ENCODE peak calls at places on chromosomes 4 and X, in five cellular contexts. P, T, V, L and M are unnamed samples.

GRCh38 chr4:55931833-55932232 is 16.9 kb upstream of the CEP135 start:
- DNase-seq in P (no peak), T (no peak), V (no peak), L (no peak), M (peak)

GRCh38 chrX:43840265-43840664 is 42.0 kb downstream of the MAOB start:
- DNase-seq in P (no peak), T (no peak), V (no peak), L (no peak), M (no peak)

GRCh38 chr4:2537011-2537830 is 774 bp downstream of the FAM193A start:
- DNase-seq in P (peak), T (no peak), V (peak), L (peak), M (no peak)

GRCh38 chrX:5559386-5559785 is 669.3 kb downstream of the NLGN4X start:
- DNase-seq in P (no peak), T (no peak), V (no peak), L (no peak), M (no peak)

GRCh38 chr4:75939890-75940691 is 722 bp downstream of the NAAA start:
- DNase-seq in P (peak), T (peak), V (peak), L (peak), M (peak)

GRCh38 chr4:188121530-188121929 is 12.1 kb upstream of the TRIML2 start:
- DNase-seq in P (no peak), T (no peak), V (no peak), L (no peak), M (no peak)

GRCh38 chrX:57156397-57157049 is 19.3 kb upstream of the SPIN2A start:
- DNase-seq in P (no peak), T (no peak), V (no peak), L (no peak), M (no peak)

GRCh38 chrX:56429581-56429980 is 133.8 kb upstream of the UBQLN2 start:
- DNase-seq in P (no peak), T (no peak), V (no peak), L (no peak), M (no peak)

GRCh38 chrX:71400710-71401109 is 34.6 kb downstream of the TAF1 start:
- DNase-seq in P (no peak), T (no peak), V (no peak), L (no peak), M (no peak)

GRCh38 chr4:25131925-25132324 is 28.3 kb downstream of the SEPSECS start:
- DNase-seq in P (no peak), T (no peak), V (no peak), L (no peak), M (no peak)

GRCh38 chr4:93182722-93183121 is 645.8 kb upstream of the ATOH1 start:
- DNase-seq in P (no peak), T (no peak), V (no peak), L (no peak), M (no peak)

GRCh38 chr4:62328526-62328925 is 1128.4 kb downstream of the ADGRL3 start:
- DNase-seq in P (no peak), T (no peak), V (no peak), L (no peak), M (no peak)

GRCh38 chrX:45352588-45352987 is 151.9 kb upstream of the DIPK2B start:
- DNase-seq in P (no peak), T (no peak), V (no peak), L (no peak), M (no peak)

GRCh38 chr4:77157859-77158486 is 966 bp downstream of the CCNG2 start:
- DNase-seq in P (peak), T (peak), V (peak), L (peak), M (peak)

GRCh38 chrX:149570668-149571067 is 16.6 kb downstream of the MAGEA9B start:
- DNase-seq in P (no peak), T (no peak), V (no peak), L (no peak), M (peak)

GRCh38 chr4:121582296-121582695 is 114.5 kb downstream of the ANXA5 start:
- DNase-seq in P (no peak), T (no peak), V (no peak), L (no peak), M (no peak)

GRCh38 chrX:140526138-140526537 is 21.3 kb upstream of the SOX3 start:
- DNase-seq in P (no peak), T (no peak), V (no peak), L (no peak), M (no peak)

GRCh38 chr4:6119507-6120020 is 80.8 kb downstream of the JAKMIP1 start:
- DNase-seq in P (no peak), T (no peak), V (no peak), L (no peak), M (no peak)

GRCh38 chr4:2785613-2786012 is 7.3 kb upstream of the SH3BP2 start:
- DNase-seq in P (no peak), T (no peak), V (no peak), L (no peak), M (no peak)

GRCh38 chrX:133415276-133416105 is at the start of gene GPC4:
- DNase-seq in P (no peak), T (peak), V (no peak), L (peak), M (peak)

GRCh38 chr4:147793973-147794690 is 62.2 kb downstream of the ARHGAP10 start:
- DNase-seq in P (no peak), T (no peak), V (no peak), L (no peak), M (no peak)